ENCODE peak calls at places on chromosome 20, in six cellular contexts. M, Q, P, G, H and I are unnamed samples.
A peak's percentile ranks its signal among the peaks of the same experiment; 100 is the strongest.

GRCh38 chr20:46011631-46012482 is 3.1 kb downstream of the MMP9 start:
- DNase-seq in M (no peak), Q (peak; percentile 48), P (peak; percentile 52), G (no peak), H (no peak), I (peak; percentile 27)

GRCh38 chr20:63592661-63593060 is 18.6 kb upstream of the HELZ2 start:
- DNase-seq in M (no peak), Q (no peak), P (no peak), G (no peak), H (no peak), I (no peak)

GRCh38 chr20:58980711-58981563 is at the start of gene NELFCD:
- DNase-seq in M (peak; percentile 95), Q (peak; percentile 89), P (peak; percentile 91), G (peak; percentile 83), H (no peak), I (peak; percentile 76)

GRCh38 chr20:1721687-1722512 is 64.3 kb upstream of the SIRPG start:
- DNase-seq in M (no peak), Q (no peak), P (no peak), G (no peak), H (no peak), I (no peak)

GRCh38 chr20:1422756-1423155 is 29.9 kb upstream of the FKBP1A start:
- DNase-seq in M (no peak), Q (no peak), P (no peak), G (no peak), H (no peak), I (no peak)

GRCh38 chr20:33490934-33491656 is 1.2 kb downstream of the CBFA2T2 start:
- DNase-seq in M (no peak), Q (no peak), P (no peak), G (no peak), H (no peak), I (no peak)

GRCh38 chr20:64079273-64080012 is at the start of gene RGS19:
- DNase-seq in M (peak; percentile 89), Q (peak; percentile 65), P (peak; percentile 85), G (no peak), H (no peak), I (peak; percentile 45)

GRCh38 chr20:16205505-16205904 is 367.7 kb downstream of the KIF16B start:
- DNase-seq in M (no peak), Q (no peak), P (no peak), G (no peak), H (no peak), I (no peak)

GRCh38 chr20:35826361-35826760 is 54.5 kb downstream of the PHF20 start:
- DNase-seq in M (no peak), Q (no peak), P (no peak), G (no peak), H (no peak), I (no peak)

GRCh38 chr20:437787-438486 is 24.4 kb downstream of the TBC1D20 start:
- DNase-seq in M (no peak), Q (peak; percentile 17), P (no peak), G (no peak), H (no peak), I (peak; percentile 35)

GRCh38 chr20:41537865-41538264 is 80.3 kb downstream of the CHD6 start:
- DNase-seq in M (no peak), Q (no peak), P (no peak), G (no peak), H (no peak), I (no peak)

GRCh38 chr20:45836841-45837240 is 3.2 kb downstream of the SNX21 start:
- DNase-seq in M (no peak), Q (no peak), P (no peak), G (no peak), H (no peak), I (no peak)

GRCh38 chr20:62088258-62089127 is 22.8 kb upstream of the TAF4 start:
- DNase-seq in M (peak; percentile 80), Q (no peak), P (no peak), G (no peak), H (no peak), I (no peak)

GRCh38 chr20:62368629-62369507 is 1.8 kb upstream of the LAMA5 start:
- DNase-seq in M (peak; percentile 85), Q (no peak), P (peak; percentile 58), G (peak; percentile 71), H (no peak), I (no peak)

GRCh38 chr20:33811763-33812672 is 870 bp downstream of the CHMP4B start:
- DNase-seq in M (peak; percentile 86), Q (peak; percentile 23), P (peak; percentile 65), G (peak; percentile 76), H (no peak), I (peak; percentile 64)

GRCh38 chr20:58587467-58587866 is 63.6 kb upstream of the STX16 start:
- DNase-seq in M (no peak), Q (no peak), P (no peak), G (no peak), H (no peak), I (no peak)

GRCh38 chr20:1427457-1428054 is 34.7 kb upstream of the FKBP1A start:
- DNase-seq in M (no peak), Q (no peak), P (no peak), G (no peak), H (no peak), I (no peak)

GRCh38 chr20:52975024-52975732 is 3.0 kb downstream of the TSHZ2 start:
- DNase-seq in M (no peak), Q (no peak), P (peak; percentile 27), G (peak; percentile 28), H (no peak), I (no peak)

GRCh38 chr20:38180781-38181180 is 15.7 kb upstream of the TGM2 start:
- DNase-seq in M (no peak), Q (no peak), P (no peak), G (no peak), H (no peak), I (no peak)
- H3K4me1 ChIP-seq in M (no peaks in the 10 kb centered on the region), Q (no peaks in the 10 kb centered on the region), P (no peaks in the 10 kb centered on the region), G (no peaks in the 10 kb centered on the region), H (no peaks in the 10 kb centered on the region), I (no peaks in the 10 kb centered on the region)

GRCh38 chr20:37315293-37316110 is 26.0 kb downstream of the MANBAL start:
- DNase-seq in M (no peak), Q (no peak), P (peak; percentile 33), G (peak; percentile 85), H (no peak), I (no peak)

GRCh38 chr20:37314617-37315292 is 25.3 kb downstream of the MANBAL start:
- DNase-seq in M (no peak), Q (no peak), P (no peak), G (peak; percentile 74), H (no peak), I (no peak)

GRCh38 chr20:37316775-37317170 is 27.3 kb downstream of the MANBAL start:
- DNase-seq in M (no peak), Q (no peak), P (no peak), G (no peak), H (no peak), I (no peak)

GRCh38 chr20:37317316-37317715 is 27.9 kb downstream of the MANBAL start:
- DNase-seq in M (no peak), Q (no peak), P (no peak), G (no peak), H (no peak), I (no peak)

DNA sequence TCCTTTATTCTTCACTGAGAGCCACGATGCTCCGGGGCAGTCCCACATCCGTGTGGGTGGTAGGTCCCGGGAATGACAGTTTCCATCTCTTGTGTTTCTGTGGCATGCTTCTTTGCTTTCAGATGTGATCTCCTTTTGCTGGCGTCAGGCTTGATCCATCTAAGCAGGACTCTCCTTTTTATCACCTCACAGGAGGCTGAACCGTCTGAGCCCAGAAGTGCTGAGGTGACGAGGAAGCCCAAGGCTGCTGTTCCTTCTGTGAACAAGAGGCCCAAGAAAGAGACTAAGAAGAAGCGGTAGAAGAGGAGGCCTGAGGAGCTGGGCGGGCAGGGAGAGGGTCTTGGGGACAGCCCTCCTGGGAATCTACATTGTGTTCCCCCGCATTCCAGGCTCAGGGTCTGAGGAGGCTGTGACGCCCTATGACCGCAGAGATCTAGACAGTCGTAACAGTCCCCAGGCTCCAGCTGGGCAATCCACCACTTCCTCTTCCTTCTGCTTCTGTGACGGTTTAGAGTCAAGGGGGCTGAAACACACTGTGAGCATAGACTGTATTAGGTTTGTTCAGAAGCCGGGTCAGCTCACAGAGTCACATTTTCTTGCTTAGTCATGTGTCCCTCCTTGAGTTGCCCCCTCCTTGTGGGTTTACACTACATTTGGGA is 26.8 kb downstream of the MANBAL start:
- DNase-seq in M (no peak), Q (no peak), P (no peak), G (no peak), H (no peak), I (no peak)
- H3K4me1 ChIP-seq in M (peaks cover 45% of the 10 kb centered on the region), Q (peaks cover 13% of the 10 kb centered on the region), P (no peaks in the 10 kb centered on the region), G (peaks cover 18% of the 10 kb centered on the region), H (peaks cover 34% of the 10 kb centered on the region), I (peaks cover 11% of the 10 kb centered on the region)

GRCh38 chr20:50538276-50538675 is 28.1 kb downstream of the PTPN1 start:
- DNase-seq in M (no peak), Q (no peak), P (no peak), G (no peak), H (no peak), I (no peak)
- H3K4me1 ChIP-seq in M (peaks cover 20% of the 10 kb centered on the region), Q (peaks cover 37% of the 10 kb centered on the region), P (peaks cover 12% of the 10 kb centered on the region), G (peaks cover 17% of the 10 kb centered on the region), H (peaks cover 40% of the 10 kb centered on the region), I (peaks cover 4% of the 10 kb centered on the region)

GRCh38 chr20:44403194-44404112 is 48.0 kb downstream of the HNF4A start:
- DNase-seq in M (peak; percentile 5), Q (no peak), P (no peak), G (no peak), H (no peak), I (no peak)

GRCh38 chr20:44402391-44403193 is 47.1 kb downstream of the HNF4A start:
- DNase-seq in M (peak; percentile 43), Q (no peak), P (peak; percentile 58), G (no peak), H (no peak), I (no peak)

GRCh38 chr20:44400671-44401051 is 45.2 kb downstream of the HNF4A start:
- DNase-seq in M (no peak), Q (no peak), P (no peak), G (no peak), H (no peak), I (no peak)

GRCh38 chr20:44401052-44401769 is 45.7 kb downstream of the HNF4A start:
- DNase-seq in M (peak; percentile 70), Q (no peak), P (peak; percentile 50), G (no peak), H (no peak), I (no peak)

GRCh38 chr20:44401770-44402390 is 46.4 kb downstream of the HNF4A start:
- DNase-seq in M (no peak), Q (no peak), P (no peak), G (no peak), H (no peak), I (no peak)
- H3K4me1 ChIP-seq in M (peaks cover 8% of the 10 kb centered on the region), Q (no peaks in the 10 kb centered on the region), P (peaks cover 36% of the 10 kb centered on the region), G (no peaks in the 10 kb centered on the region), H (no peaks in the 10 kb centered on the region), I (no peaks in the 10 kb centered on the region)